ENCODE peak calls at places on chromosome 1, in five cellular contexts. P is pulmonary artery endothelial cell, X is GM19239, M is HL-60, E is activated T-cell treated with anti-CD3 and anti-CD28 coated beads for 1 hour. R is an unnamed sample.

GRCh38 chr1:89701746-89702241 is 68.9 kb downstream of the LRRC8C start:
- DNase-seq in E (no peak), P (no peak), X (no peak), M (no peak), R (no peak)

GRCh38 chr1:224198572-224198971 is 15.5 kb downstream of the DEGS1 start:
- DNase-seq in M (no peak), P (no peak), X (no peak), E (no peak), R (no peak)

GRCh38 chr1:205171369-205171768 is 40.1 kb downstream of the DSTYK start:
- DNase-seq in M (peak; percentile 7), P (no peak), E (no peak), X (no peak), R (no peak)

GRCh38 chr1:113088972-113089371 is 16.0 kb downstream of the LRIG2 start:
- DNase-seq in E (no peak), X (no peak), M (no peak), P (no peak), R (no peak)

GRCh38 chr1:86666368-86666767 is 38.0 kb upstream of the SH3GLB1 start:
- DNase-seq in E (no peak), P (no peak), X (no peak), M (no peak), R (no peak)

GRCh38 chr1:36453600-36454388 is 3.5 kb upstream of the OSCP1 start:
- DNase-seq in E (no peak), P (no peak), M (no peak), X (no peak), R (no peak)

GRCh38 chr1:54347955-54348699 is 58.1 kb downstream of the SSBP3 start:
- DNase-seq in X (no peak), P (no peak), M (no peak), E (no peak), R (no peak)

GRCh38 chr1:84271452-84272273 is 29.8 kb upstream of the SAMD13 start:
- DNase-seq in P (no peak), X (peak; percentile 17), E (no peak), M (peak; percentile 74), R (no peak)

GRCh38 chr1:182185822-182186756 is 124.6 kb upstream of the ZNF648 start:
- DNase-seq in M (no peak), E (no peak), P (no peak), X (no peak), R (no peak)

GRCh38 chr1:19315378-19316206 is 3.5 kb downstream of the SLC66A1 start:
- DNase-seq in M (peak; percentile 88), P (no peak), X (peak; percentile 64), E (no peak), R (peak; percentile 44)

GRCh38 chr1:234490789-234491479 is 12.0 kb upstream of the TARBP1 start:
- DNase-seq in X (no peak), E (no peak), P (no peak), M (no peak), R (no peak)

GRCh38 chr1:28451011-28451410 is 54.8 kb upstream of the RCC1 start:
- DNase-seq in P (no peak), M (no peak), E (no peak), X (no peak), R (no peak)

GRCh38 chr1:23099171-23099536 is 69.5 kb downstream of the LUZP1 start:
- DNase-seq in E (no peak), M (no peak), X (no peak), P (no peak), R (no peak)

GRCh38 chr1:29736582-29737188 is 500.4 kb downstream of the PTPRU start:
- DNase-seq in P (peak; percentile 8), X (no peak), E (no peak), M (peak; percentile 26), R (no peak)

GRCh38 chr1:2553871-2554620 is 2.1 kb upstream of the TNFRSF14 start:
- DNase-seq in X (no peak), E (no peak), P (no peak), M (no peak), R (no peak)

GRCh38 chr1:86197206-86197855 is 40.8 kb upstream of the COL24A1 start:
- DNase-seq in X (no peak), M (no peak), P (no peak), E (no peak), R (no peak)

R was measured in SIG-M5.